ENCODE peak calls at places on chromosomes 2 and 18, in six cellular contexts. O, H, I, C, X and P are unnamed samples.

GRCh38 chr2:147790580-147790979 is 54.2 kb upstream of the ACVR2A start:
- DNase-seq in O (no peak), H (no peak), X (no peak), I (no peak), C (no peak), P (no peak)

GRCh38 chr2:183284606-183285005 is 160.4 kb downstream of the NUP35 start:
- DNase-seq in H (no peak), I (no peak), O (no peak), C (no peak), X (peak), P (no peak)

GRCh38 chr18:22170421-22171262 is 1.3 kb downstream of the GATA6 start:
- DNase-seq in H (peak), X (peak), O (peak), I (no peak), C (no peak), P (no peak)

GRCh38 chr18:49123431-49123830 is 172.7 kb upstream of the SMAD7 start:
- DNase-seq in H (no peak), C (no peak), O (no peak), X (no peak), I (no peak), P (no peak)

GRCh38 chr2:200735061-200735460 is 76.6 kb upstream of the BZW1 start:
- DNase-seq in I (no peak), C (no peak), O (no peak), X (no peak), H (no peak), P (no peak)

GRCh38 chr2:231663458-231664290 is 44.7 kb upstream of the PTMA start:
- DNase-seq in X (no peak), C (no peak), O (peak), I (no peak), H (no peak), P (no peak)

GRCh38 chr2:20215183-20216040 is 9.5 kb downstream of the SDC1 start:
- DNase-seq in H (no peak), O (no peak), I (no peak), C (no peak), X (no peak), P (no peak)

GRCh38 chr2:227388537-227389011 is 825 bp upstream of the SCYGR1 start:
- DNase-seq in C (no peak), I (no peak), X (peak), O (no peak), H (no peak), P (no peak)

GRCh38 chr18:40935423-40935822 is 1019.6 kb upstream of the PIK3C3 start:
- DNase-seq in C (no peak), X (peak), I (no peak), H (no peak), O (peak), P (no peak)

GRCh38 chr18:37294951-37295350 is 270.6 kb downstream of the CELF4 start:
- DNase-seq in O (peak), I (no peak), C (no peak), H (peak), X (peak), P (peak)

GRCh38 chr2:51624995-51625394 is 593.1 kb upstream of the NRXN1 start:
- DNase-seq in X (peak), I (no peak), C (no peak), H (no peak), O (no peak), P (no peak)

GRCh38 chr2:203225423-203226039 is 13.3 kb upstream of the CYP20A1 start:
- DNase-seq in O (peak), H (peak), C (no peak), X (peak), I (peak), P (no peak)

GRCh38 chr2:28746504-28747111 is 5.0 kb upstream of the PPP1CB start:
- DNase-seq in X (no peak), C (no peak), H (no peak), O (no peak), I (no peak), P (no peak)

GRCh38 chr18:23966909-23967308 is 47.6 kb upstream of the TTC39C start:
- DNase-seq in C (no peak), O (no peak), I (no peak), H (no peak), X (no peak), P (no peak)

GRCh38 chr2:240512666-240513535 is 44.9 kb downstream of the ANKMY1 start:
- DNase-seq in I (no peak), O (no peak), X (no peak), H (no peak), C (no peak), P (peak)

GRCh38 chr2:237540223-237540775 is 26.1 kb upstream of the PRLH start:
- DNase-seq in X (no peak), O (no peak), H (no peak), I (no peak), C (no peak), P (no peak)

GRCh38 chr2:177983183-177983788 is 89.3 kb downstream of the PDE11A start:
- DNase-seq in O (peak), H (peak), X (peak), I (no peak), C (no peak), P (no peak)
- TF ChIP-seq CTCF in O (peak), H (peak), X (peak), I (peak), C (peak), P (peak)

DNA sequence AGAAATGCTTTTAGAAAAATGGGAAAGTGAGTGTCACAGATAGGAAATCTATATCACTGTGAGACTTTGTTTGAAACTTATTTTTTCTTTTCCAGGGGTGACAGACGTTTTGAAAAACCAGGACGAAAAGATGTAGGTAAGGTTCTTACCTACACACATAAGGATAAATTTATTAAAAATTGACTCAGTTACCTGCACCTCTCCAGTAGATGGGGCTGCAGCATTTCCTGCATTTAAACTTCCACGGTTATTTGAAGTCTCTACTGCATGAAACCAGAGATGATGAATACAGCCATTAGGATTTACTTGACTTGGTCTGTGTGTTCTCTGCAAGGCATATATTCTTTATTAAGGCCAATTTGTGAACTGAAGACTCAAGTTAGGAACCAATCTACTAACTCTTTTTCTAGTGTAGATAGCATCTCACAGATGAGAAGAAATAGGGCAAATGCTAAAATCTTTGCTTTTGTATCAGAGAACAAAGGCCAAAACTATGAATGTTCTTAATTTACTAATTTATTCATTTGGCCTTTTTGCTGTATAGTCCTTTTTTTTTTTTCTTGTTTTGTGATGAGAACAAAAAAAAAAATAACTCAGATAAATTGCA is 15.0 kb downstream of the KCNJ13 start:
- DNase-seq in O (peak), C (no peak), X (peak), H (peak), I (peak), P (no peak)
- TF ChIP-seq CTCF in O (peak), C (peak), X (peak), H (peak), I (peak), P (peak)

GRCh38 chr2:174773191-174773590 is 8.9 kb upstream of the CHRNA1 start:
- DNase-seq in H (no peak), C (no peak), X (no peak), O (no peak), I (no peak), P (no peak)
- TF ChIP-seq CTCF in H (no peak), C (no peak), X (no peak), O (no peak), I (no peak), P (no peak)

DNA sequence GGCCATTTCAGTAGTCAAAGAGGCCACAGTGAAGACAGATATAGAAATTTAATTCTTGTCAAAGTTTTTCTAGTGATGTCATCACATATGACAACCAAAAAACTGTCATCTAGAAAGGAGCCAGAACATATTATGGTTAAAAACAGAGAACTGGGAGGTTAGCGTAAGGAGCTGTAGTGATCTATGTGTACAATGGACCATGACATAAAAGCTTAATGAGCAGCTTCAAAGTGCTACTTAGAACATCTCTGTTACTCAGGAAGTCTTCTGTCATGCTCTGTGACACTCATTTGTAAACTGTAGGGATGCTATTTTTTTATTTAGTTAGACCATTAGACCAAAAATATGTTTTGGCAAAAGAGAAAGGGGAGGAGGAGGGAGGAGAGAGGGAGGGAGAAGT is 57.3 kb downstream of the CMPK2 start:
- DNase-seq in I (no peak), C (no peak), X (no peak), O (no peak), H (no peak), P (no peak)
- TF ChIP-seq CTCF in I (no peak), C (no peak), X (no peak), O (no peak), H (no peak), P (no peak)

DNA sequence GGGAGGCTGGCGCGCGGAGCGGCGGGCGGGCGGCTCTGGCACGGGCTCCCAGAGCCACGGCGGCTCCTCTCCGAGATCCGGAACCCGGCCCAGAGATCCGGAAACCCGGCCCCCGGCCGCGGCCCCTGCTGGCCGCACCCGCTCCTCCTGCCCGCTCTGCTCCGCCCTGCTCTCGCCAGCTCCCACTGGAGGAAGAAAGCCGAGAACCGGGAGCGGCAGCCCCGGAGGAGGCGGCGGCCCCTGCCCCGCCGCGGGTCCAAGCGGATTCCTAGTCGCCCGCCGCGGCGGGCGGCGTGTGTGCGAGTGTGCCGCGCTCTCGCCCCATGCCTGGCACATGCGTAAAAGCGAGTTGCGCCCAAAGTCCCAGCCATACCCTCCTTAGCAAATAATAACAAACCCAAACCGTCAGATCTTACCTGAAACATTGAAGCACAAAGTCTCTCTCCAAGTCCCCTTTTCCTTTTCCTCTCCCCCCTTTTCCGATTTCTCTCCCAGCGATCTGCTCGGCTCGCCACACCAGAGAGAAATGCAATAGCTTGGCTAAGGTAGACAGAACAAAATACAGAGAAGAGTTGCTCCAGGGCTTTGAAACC is 108.7 kb upstream of the KCTD1 start:
- DNase-seq in O (peak), C (peak), X (peak), H (peak), I (no peak), P (peak)
- TF ChIP-seq CTCF in O (no peak), C (no peak), X (peak), H (peak), I (no peak), P (peak)

GRCh38 chr2:186459009-186459408 is 27.1 kb upstream of the ZC3H15 start:
- DNase-seq in H (no peak), I (no peak), X (peak), C (no peak), O (peak), P (no peak)
- TF ChIP-seq CTCF in H (peak), I (peak), X (peak), C (no peak), O (peak), P (peak)

DNA sequence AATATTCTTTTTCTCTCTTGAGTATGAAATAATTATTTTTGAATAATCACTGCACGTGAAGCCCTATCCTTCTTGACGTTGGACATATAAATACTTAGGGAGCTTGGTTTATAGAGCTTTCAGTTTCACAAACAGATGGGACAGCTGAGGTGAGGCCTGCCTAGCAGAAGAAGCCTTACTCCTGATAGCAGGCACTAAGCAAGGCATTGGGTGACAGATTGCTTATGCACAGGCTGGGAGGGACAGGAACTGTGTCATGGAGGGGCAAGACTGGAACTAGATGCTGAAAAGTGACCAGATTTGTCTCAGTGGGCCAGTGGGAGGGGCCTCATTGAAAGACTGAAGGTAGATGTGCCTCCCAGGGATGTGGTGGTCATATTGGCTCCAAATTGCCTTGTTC is 220.8 kb downstream of the NEDD4L start:
- DNase-seq in H (no peak), O (no peak), X (no peak), I (no peak), C (no peak), P (no peak)
- TF ChIP-seq CTCF in H (no peak), O (no peak), X (no peak), I (no peak), C (no peak), P (no peak)